ENCODE peak calls at places on chromosomes 13 and 19, in eight cellular contexts. C is K562, F is GM23338, A is H1, H is HCT116, Z is HepG2, U is endothelial cell of umbilical vein, V is GM12878. Y is an unnamed sample.

GRCh38 chr19:38394488-38394887 is 6.0 kb downstream of the SPRED3 start:
- DNase-seq in C (no peak), A (peak; percentile 82), H (no peak), Z (peak; percentile 56), U (peak; percentile 13), V (no peak), F (peak; percentile 99), Y (no peak)

GRCh38 chr19:42279148-42279901 is 10.3 kb downstream of the CIC start:
- DNase-seq in F (peak; percentile 51), V (no peak), H (no peak), C (peak; percentile 9), U (no peak), Z (no peak), A (no peak), Y (no peak)

GRCh38 chr19:10678813-10679212 is 22.4 kb upstream of the QTRT1 start:
- DNase-seq in V (no peak), U (no peak), H (no peak), F (no peak), Z (no peak), A (no peak), C (no peak), Y (no peak)

GRCh38 chr19:48511800-48512503 is at the start of gene LMTK3:
- DNase-seq in V (no peak), U (no peak), C (peak; percentile 81), A (no peak), Z (no peak), H (no peak), F (peak; percentile 87), Y (no peak)

GRCh38 chr19:18589380-18590272 is 1.0 kb downstream of the REX1BD start:
- DNase-seq in C (peak; percentile 83), A (peak; percentile 69), Z (peak; percentile 65), F (peak; percentile 88), U (peak; percentile 54), V (no peak), H (peak; percentile 73), Y (peak; percentile 48)

GRCh38 chr19:17861542-17862402 is 2.1 kb downstream of the RPL18A start:
- DNase-seq in V (no peak), C (no peak), F (no peak), Z (no peak), A (no peak), U (no peak), H (no peak), Y (no peak)

GRCh38 chr19:4692275-4693077 is 22.3 kb upstream of the MYDGF start:
- DNase-seq in U (no peak), H (no peak), F (no peak), C (no peak), Z (no peak), V (no peak), A (no peak), Y (no peak)

GRCh38 chr19:13557756-13558398 is 51.6 kb upstream of the CACNA1A start:
- DNase-seq in Z (no peak), U (no peak), C (no peak), H (peak; percentile 48), A (no peak), V (no peak), F (peak; percentile 81), Y (no peak)

GRCh38 chr19:50311723-50312635 is 17.2 kb downstream of the KCNC3 start:
- DNase-seq in U (no peak), F (peak; percentile 96), H (no peak), A (peak; percentile 67), C (peak; percentile 82), Z (peak; percentile 59), V (no peak), Y (no peak)

GRCh38 chr13:100497394-100497793 is 91.2 kb downstream of the GGACT start:
- DNase-seq in A (no peak), H (no peak), F (no peak), Z (no peak), U (peak; percentile 33), V (no peak), C (peak; percentile 11), Y (no peak)

GRCh38 chr19:7456964-7457541 is 31.8 kb downstream of the PEX11G start:
- DNase-seq in U (no peak), H (peak; percentile 18), A (no peak), Z (no peak), V (no peak), C (no peak), F (no peak), Y (no peak)

GRCh38 chr19:7292950-7293794 is 1.0 kb downstream of the INSR start:
- DNase-seq in Z (peak; percentile 21), A (no peak), U (no peak), H (no peak), V (no peak), F (peak; percentile 39), C (no peak), Y (no peak)

GRCh38 chr13:40181203-40181845 is 485.1 kb downstream of the FOXO1 start:
- DNase-seq in H (no peak), A (no peak), U (peak; percentile 33), Z (peak; percentile 56), V (no peak), C (peak; percentile 11), F (no peak), Y (no peak)

GRCh38 chr13:40129467-40129866 is 474.0 kb downstream of the COG6 start:
- DNase-seq in Z (no peak), H (no peak), C (peak; percentile 3), F (no peak), U (no peak), V (no peak), A (no peak), Y (no peak)

GRCh38 chr13:110914293-110915056 is 394 bp downstream of the ANKRD10 start:
- DNase-seq in F (peak; percentile 73), U (peak; percentile 68), C (peak; percentile 77), H (no peak), A (no peak), V (no peak), Z (peak; percentile 58), Y (no peak)

GRCh38 chr13:42101821-42102580 is 53.6 kb downstream of the DGKH start:
- DNase-seq in F (no peak), Z (no peak), V (no peak), U (peak; percentile 47), H (no peak), C (no peak), A (no peak), Y (no peak)

GRCh38 chr13:30409911-30410704 is 12.2 kb upstream of the UBE2L5 start:
- DNase-seq in H (no peak), F (no peak), C (peak; percentile 21), Z (no peak), U (no peak), V (no peak), A (no peak), Y (no peak)
- TF ChIP-seq POLR2AphosphoS5 in H (no peak), F (no peak), C (no peak), Z (no peak), U (no peak), V (no peak), A (no peak), Y (no peak)

DNA sequence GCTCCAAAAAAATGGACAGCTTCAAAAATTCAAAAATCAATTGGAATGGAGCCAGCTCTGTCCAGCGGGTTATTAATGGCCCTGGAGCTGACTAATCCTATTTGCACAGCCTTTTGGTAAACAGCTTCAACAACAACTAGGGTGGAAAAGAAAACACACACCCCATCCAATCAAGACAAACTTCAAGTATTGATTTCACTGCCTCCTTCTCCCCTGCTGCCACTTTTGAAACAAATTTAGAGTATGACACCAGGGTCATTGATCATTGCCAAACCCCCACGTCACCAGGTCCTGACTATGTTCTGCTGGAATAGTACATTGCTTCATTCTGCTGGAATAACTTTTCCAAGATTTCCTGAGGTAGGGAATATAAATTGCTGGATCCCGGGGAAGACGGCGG is 56.8 kb upstream of the GTF3A start:
- DNase-seq in U (no peak), V (no peak), A (no peak), Z (no peak), H (no peak), C (no peak), F (no peak), Y (no peak)
- TF ChIP-seq EZH2 in U (no peak), V (no peak), A (no peak), Z (no peak), H (no peak), C (no peak), F (no peak), Y (no peak)

GRCh38 chr13:108919036-108919907 is 289.9 kb downstream of the MYO16 start:
- DNase-seq in U (peak; percentile 65), H (no peak), V (no peak), Z (no peak), F (no peak), C (no peak), A (no peak), Y (no peak)
- H3K4me3 ChIP-seq in U (no peak overlapping the region), H (no peak overlapping the region), V (no peak overlapping the region), Z (no peak overlapping the region), F (no peak overlapping the region), C (no peak overlapping the region), A (no peak overlapping the region), Y (no peak overlapping the region)

DNA sequence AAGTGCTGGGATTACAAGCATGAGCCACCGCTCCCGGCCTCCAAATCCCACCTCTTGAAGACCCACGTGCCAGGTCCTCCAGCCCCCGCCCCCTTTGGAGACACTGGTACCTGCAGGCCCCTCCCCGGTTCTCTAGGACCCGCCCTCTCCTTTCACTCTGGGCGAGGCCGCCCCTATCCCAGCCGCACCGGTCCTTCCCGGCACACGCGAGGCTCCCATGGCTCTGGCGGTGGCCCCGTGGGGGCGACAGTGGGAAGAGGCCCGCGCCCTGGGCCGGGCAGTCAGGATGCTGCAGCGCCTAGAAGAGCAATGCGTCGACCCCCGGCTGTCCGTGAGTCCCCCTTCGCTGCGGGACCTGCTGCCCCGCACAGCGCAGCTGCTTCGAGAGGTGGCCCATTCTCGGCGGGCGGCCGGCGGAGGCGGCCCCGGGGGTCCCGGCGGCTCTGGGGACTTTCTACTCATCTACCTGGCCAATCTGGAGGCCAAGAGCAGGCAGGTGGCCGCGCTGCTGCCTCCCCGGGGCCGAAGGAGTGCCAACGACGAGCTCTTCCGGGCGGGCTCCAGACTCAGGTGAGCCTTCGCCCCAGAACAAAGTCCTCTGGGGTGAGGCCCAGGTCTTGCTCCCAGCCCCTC is at the start of gene CBLC:
- DNase-seq in F (peak; percentile 99), H (peak; percentile 94), A (peak; percentile 84), V (no peak), C (peak; percentile 30), Z (peak; percentile 68), U (no peak), Y (no peak)
- TF ChIP-seq POLR2AphosphoS5 in F (peak; percentile 89), H (peak; percentile 92), A (no peak), V (no peak), C (no peak), Z (peak; percentile 31), U (no peak), Y (no peak)

DNA sequence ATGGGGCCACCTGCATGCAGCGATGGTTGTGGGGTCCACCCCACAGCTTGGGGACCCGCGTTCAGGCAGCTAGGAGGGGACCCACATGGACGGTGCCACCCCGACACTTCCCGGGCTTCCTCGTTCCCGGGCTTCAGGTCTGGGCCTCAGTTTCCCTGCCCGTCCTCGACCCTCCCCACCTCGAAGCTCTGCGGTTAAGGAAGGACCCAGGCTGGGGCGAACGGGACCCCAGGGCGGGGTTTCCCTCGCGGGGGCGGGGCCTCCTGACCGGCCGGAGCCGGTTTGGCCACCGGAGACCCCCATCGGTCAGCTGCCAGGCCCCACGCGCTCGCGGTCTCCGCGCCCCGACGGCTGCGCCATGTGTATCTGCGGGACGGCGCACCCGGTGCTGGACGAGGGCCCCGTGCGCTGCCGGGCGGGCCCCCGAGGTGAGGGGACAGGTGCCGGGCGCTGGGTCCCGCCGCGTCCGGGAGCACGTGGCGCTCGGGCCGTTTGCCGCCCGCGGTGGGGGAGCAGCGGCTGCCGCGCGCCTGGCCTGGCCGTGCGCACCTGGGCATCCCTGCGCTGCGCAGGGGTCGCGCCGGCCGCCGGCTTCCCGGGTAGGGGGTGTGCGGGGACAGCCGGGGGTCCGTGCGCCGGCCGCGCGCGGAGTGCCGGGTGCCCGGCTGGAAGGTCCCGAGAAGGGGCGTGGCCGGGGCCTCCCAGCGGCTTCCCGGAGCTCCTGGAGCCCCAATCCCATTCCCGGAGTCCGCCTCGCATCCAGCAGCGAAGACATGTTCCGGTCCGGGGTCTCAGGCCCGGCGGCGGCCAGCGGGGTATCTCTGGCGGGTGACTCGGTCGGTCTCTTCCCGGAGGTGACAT is 4.2 kb downstream of the ARHGAP45 start:
- DNase-seq in H (no peak), Z (no peak), A (no peak), F (peak; percentile 80), V (no peak), C (no peak), U (no peak), Y (no peak)
- TF ChIP-seq EZH2 in H (no peak), Z (no peak), A (no peak), F (no peak), V (no peak), C (no peak), U (no peak), Y (no peak)

Y was measured in SK-N-MC.